ENCODE peak calls at places on chromosomes 1 and 21, in ten cellular contexts. One of them, this sample, is unnamed.

GRCh38 chr21:42841156-42841915 is 38.0 kb downstream of the WDR4 start:
- DNase-seq in prostate gland: no peak
- DNase-seq in body of pancreas: no peak
- DNase-seq in H9: peak
- DNase-seq in AG10803: no peak
- DNase-seq in BJ: no peak
- DNase-seq in brain microvascular endothelial cell: no peak
- DNase-seq in Calu3: no peak
- DNase-seq in foreskin fibroblast: no peak
- DNase-seq in CD8-positive, alpha-beta T cell: no peak
- DNase-seq in this sample: no peak

GRCh38 chr1:236759252-236759859 is 35.7 kb upstream of the MTR start:
- DNase-seq in brain microvascular endothelial cell: peak
- DNase-seq in CD8-positive, alpha-beta T cell: no peak
- DNase-seq in foreskin fibroblast: peak
- DNase-seq in Calu3: peak
- DNase-seq in H9: no peak
- DNase-seq in AG10803: peak
- DNase-seq in prostate gland: no peak
- DNase-seq in BJ: no peak
- DNase-seq in body of pancreas: no peak
- DNase-seq in this sample: no peak

GRCh38 chr1:107138166-107138565 is 2.7 kb upstream of the NTNG1 start:
- DNase-seq in prostate gland: no peak
- DNase-seq in H9: no peak
- DNase-seq in CD8-positive, alpha-beta T cell: no peak
- DNase-seq in AG10803: no peak
- DNase-seq in body of pancreas: no peak
- DNase-seq in Calu3: no peak
- DNase-seq in brain microvascular endothelial cell: no peak
- DNase-seq in foreskin fibroblast: peak
- DNase-seq in BJ: no peak
- DNase-seq in this sample: peak

GRCh38 chr1:111593403-111594127 is 26.0 kb upstream of the RAP1A start:
- DNase-seq in H9: no peak
- DNase-seq in BJ: no peak
- DNase-seq in AG10803: no peak
- DNase-seq in prostate gland: no peak
- DNase-seq in body of pancreas: no peak
- DNase-seq in foreskin fibroblast: no peak
- DNase-seq in CD8-positive, alpha-beta T cell: no peak
- DNase-seq in Calu3: no peak
- DNase-seq in brain microvascular endothelial cell: no peak
- DNase-seq in this sample: peak

GRCh38 chr1:18142471-18142870 is 34.9 kb downstream of the IGSF21 start:
- DNase-seq in AG10803: no peak
- DNase-seq in body of pancreas: no peak
- DNase-seq in BJ: no peak
- DNase-seq in brain microvascular endothelial cell: no peak
- DNase-seq in prostate gland: no peak
- DNase-seq in CD8-positive, alpha-beta T cell: no peak
- DNase-seq in Calu3: no peak
- DNase-seq in H9: no peak
- DNase-seq in foreskin fibroblast: no peak
- DNase-seq in this sample: no peak

GRCh38 chr1:158180741-158181576 is at the start of gene CD1D:
- DNase-seq in H9: peak
- DNase-seq in Calu3: peak
- DNase-seq in brain microvascular endothelial cell: no peak
- DNase-seq in CD8-positive, alpha-beta T cell: no peak
- DNase-seq in body of pancreas: peak
- DNase-seq in BJ: no peak
- DNase-seq in AG10803: no peak
- DNase-seq in foreskin fibroblast: no peak
- DNase-seq in prostate gland: no peak
- DNase-seq in this sample: peak

GRCh38 chr1:37480125-37480466 is 5.7 kb downstream of the ZC3H12A start:
- DNase-seq in prostate gland: no peak
- DNase-seq in Calu3: no peak
- DNase-seq in foreskin fibroblast: no peak
- DNase-seq in H9: no peak
- DNase-seq in BJ: no peak
- DNase-seq in CD8-positive, alpha-beta T cell: no peak
- DNase-seq in body of pancreas: no peak
- DNase-seq in brain microvascular endothelial cell: no peak
- DNase-seq in AG10803: no peak
- DNase-seq in this sample: no peak

GRCh38 chr1:54249798-54250497 is 50.0 kb downstream of the MRPL37 start:
- DNase-seq in AG10803: peak
- DNase-seq in brain microvascular endothelial cell: peak
- DNase-seq in prostate gland: no peak
- DNase-seq in BJ: peak
- DNase-seq in foreskin fibroblast: peak
- DNase-seq in body of pancreas: no peak
- DNase-seq in Calu3: peak
- DNase-seq in CD8-positive, alpha-beta T cell: no peak
- DNase-seq in H9: peak
- DNase-seq in this sample: no peak

GRCh38 chr1:243213045-243213787 is 41.9 kb downstream of the CEP170 start:
- DNase-seq in BJ: peak
- DNase-seq in prostate gland: no peak
- DNase-seq in CD8-positive, alpha-beta T cell: no peak
- DNase-seq in brain microvascular endothelial cell: peak
- DNase-seq in body of pancreas: no peak
- DNase-seq in Calu3: no peak
- DNase-seq in H9: no peak
- DNase-seq in foreskin fibroblast: peak
- DNase-seq in AG10803: peak
- DNase-seq in this sample: peak

GRCh38 chr21:37811711-37812110 is 104.5 kb downstream of the KCNJ6 start:
- DNase-seq in Calu3: no peak
- DNase-seq in prostate gland: no peak
- DNase-seq in BJ: no peak
- DNase-seq in CD8-positive, alpha-beta T cell: no peak
- DNase-seq in foreskin fibroblast: no peak
- DNase-seq in AG10803: peak
- DNase-seq in body of pancreas: no peak
- DNase-seq in brain microvascular endothelial cell: no peak
- DNase-seq in H9: no peak
- DNase-seq in this sample: no peak

GRCh38 chr1:11529330-11529729 is 50.4 kb downstream of the DISP3 start:
- DNase-seq in H9: no peak
- DNase-seq in BJ: no peak
- DNase-seq in foreskin fibroblast: no peak
- DNase-seq in body of pancreas: no peak
- DNase-seq in AG10803: no peak
- DNase-seq in Calu3: no peak
- DNase-seq in CD8-positive, alpha-beta T cell: no peak
- DNase-seq in prostate gland: no peak
- DNase-seq in brain microvascular endothelial cell: no peak
- DNase-seq in this sample: no peak

GRCh38 chr1:20725189-20726106 is 7.1 kb downstream of the SH2D5 start:
- DNase-seq in CD8-positive, alpha-beta T cell: no peak
- DNase-seq in H9: peak
- DNase-seq in Calu3: no peak
- DNase-seq in prostate gland: no peak
- DNase-seq in foreskin fibroblast: peak
- DNase-seq in AG10803: peak
- DNase-seq in body of pancreas: no peak
- DNase-seq in brain microvascular endothelial cell: peak
- DNase-seq in BJ: no peak
- DNase-seq in this sample: peak

GRCh38 chr1:10761503-10762152 is 34.8 kb downstream of the CASZ1 start:
- DNase-seq in AG10803: peak
- DNase-seq in brain microvascular endothelial cell: no peak
- DNase-seq in prostate gland: peak
- DNase-seq in H9: no peak
- DNase-seq in body of pancreas: peak
- DNase-seq in BJ: no peak
- DNase-seq in CD8-positive, alpha-beta T cell: no peak
- DNase-seq in foreskin fibroblast: no peak
- DNase-seq in Calu3: peak
- DNase-seq in this sample: no peak

GRCh38 chr1:113255728-113256347 is 134.5 kb upstream of the MAGI3 start:
- DNase-seq in body of pancreas: peak
- DNase-seq in AG10803: peak
- DNase-seq in BJ: no peak
- DNase-seq in foreskin fibroblast: no peak
- DNase-seq in prostate gland: peak
- DNase-seq in CD8-positive, alpha-beta T cell: no peak
- DNase-seq in brain microvascular endothelial cell: no peak
- DNase-seq in Calu3: peak
- DNase-seq in H9: peak
- DNase-seq in this sample: peak

DNA sequence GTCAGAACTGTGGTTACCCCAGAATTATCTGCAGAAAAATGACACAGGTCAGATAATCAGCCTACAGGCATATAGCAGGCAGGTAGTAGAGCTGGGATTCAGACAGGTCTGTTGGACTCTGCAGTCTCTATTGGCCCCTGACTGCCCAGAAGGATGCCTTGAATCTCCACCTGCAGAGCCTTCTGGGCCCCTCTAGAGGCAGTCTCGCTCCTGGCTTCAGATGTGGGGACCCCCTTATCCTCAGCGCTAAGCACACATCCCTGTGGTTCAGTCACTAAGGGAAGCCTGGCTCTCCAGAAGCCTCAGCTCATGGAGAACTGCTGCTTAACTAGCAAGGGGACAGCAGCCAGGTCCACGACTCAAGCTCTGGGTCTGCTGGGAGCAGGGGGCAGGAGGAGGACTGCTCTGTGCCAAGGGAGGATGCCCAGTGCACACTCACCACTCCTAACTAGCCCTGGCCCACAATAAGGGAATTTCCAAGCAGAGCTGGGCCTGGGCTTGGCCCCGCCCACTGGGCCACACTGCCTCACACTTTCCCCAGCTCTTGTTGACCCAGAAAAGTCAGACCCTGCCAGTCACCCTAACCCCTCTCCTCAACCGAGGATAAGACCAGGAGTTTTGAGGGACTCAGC is 18.9 kb downstream of the SLC9A1 start:
- DNase-seq in prostate gland: no peak
- DNase-seq in Calu3: no peak
- DNase-seq in AG10803: peak
- DNase-seq in body of pancreas: no peak
- DNase-seq in brain microvascular endothelial cell: no peak
- DNase-seq in BJ: no peak
- DNase-seq in foreskin fibroblast: no peak
- DNase-seq in CD8-positive, alpha-beta T cell: no peak
- DNase-seq in H9: peak
- DNase-seq in this sample: no peak
- TF ChIP-seq CTCF in prostate gland: no peak
- TF ChIP-seq CTCF in Calu3: peak
- TF ChIP-seq CTCF in AG10803: no peak
- TF ChIP-seq CTCF in body of pancreas: no peak
- TF ChIP-seq CTCF in brain microvascular endothelial cell: peak
- TF ChIP-seq CTCF in BJ: no peak
- TF ChIP-seq CTCF in foreskin fibroblast: no peak
- TF ChIP-seq CTCF in CD8-positive, alpha-beta T cell: no peak
- TF ChIP-seq CTCF in H9: peak
- TF ChIP-seq CTCF in this sample: no peak

DNA sequence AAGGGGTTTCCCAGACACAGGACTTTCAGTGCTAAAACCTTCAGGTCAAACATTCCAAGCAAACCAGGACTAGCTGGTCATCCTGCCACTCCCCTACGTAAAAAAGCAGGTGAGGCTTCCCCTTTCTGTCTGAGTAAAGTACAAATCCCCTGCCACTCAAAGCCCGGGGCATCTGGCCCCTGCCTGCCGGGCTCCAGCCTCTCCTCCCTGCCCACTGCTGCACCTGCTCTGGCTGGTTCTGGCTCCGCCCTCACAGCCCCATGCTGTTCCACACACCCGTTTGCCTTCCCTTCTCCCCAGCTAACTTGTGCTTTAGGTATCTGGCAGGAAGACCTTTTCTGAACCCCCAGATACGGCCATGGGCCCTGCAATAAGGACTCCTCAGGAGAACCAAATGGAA is 23.3 kb upstream of the S100A7 start:
- DNase-seq in BJ: no peak
- DNase-seq in Calu3: peak
- DNase-seq in AG10803: no peak
- DNase-seq in CD8-positive, alpha-beta T cell: no peak
- DNase-seq in brain microvascular endothelial cell: no peak
- DNase-seq in prostate gland: no peak
- DNase-seq in H9: peak
- DNase-seq in body of pancreas: no peak
- DNase-seq in foreskin fibroblast: no peak
- DNase-seq in this sample: no peak
- TF ChIP-seq CTCF in BJ: no peak
- TF ChIP-seq CTCF in Calu3: no peak
- TF ChIP-seq CTCF in AG10803: no peak
- TF ChIP-seq CTCF in CD8-positive, alpha-beta T cell: no peak
- TF ChIP-seq CTCF in brain microvascular endothelial cell: no peak
- TF ChIP-seq CTCF in prostate gland: no peak
- TF ChIP-seq CTCF in H9: no peak
- TF ChIP-seq CTCF in body of pancreas: no peak
- TF ChIP-seq CTCF in foreskin fibroblast: no peak
- TF ChIP-seq CTCF in this sample: no peak

DNA sequence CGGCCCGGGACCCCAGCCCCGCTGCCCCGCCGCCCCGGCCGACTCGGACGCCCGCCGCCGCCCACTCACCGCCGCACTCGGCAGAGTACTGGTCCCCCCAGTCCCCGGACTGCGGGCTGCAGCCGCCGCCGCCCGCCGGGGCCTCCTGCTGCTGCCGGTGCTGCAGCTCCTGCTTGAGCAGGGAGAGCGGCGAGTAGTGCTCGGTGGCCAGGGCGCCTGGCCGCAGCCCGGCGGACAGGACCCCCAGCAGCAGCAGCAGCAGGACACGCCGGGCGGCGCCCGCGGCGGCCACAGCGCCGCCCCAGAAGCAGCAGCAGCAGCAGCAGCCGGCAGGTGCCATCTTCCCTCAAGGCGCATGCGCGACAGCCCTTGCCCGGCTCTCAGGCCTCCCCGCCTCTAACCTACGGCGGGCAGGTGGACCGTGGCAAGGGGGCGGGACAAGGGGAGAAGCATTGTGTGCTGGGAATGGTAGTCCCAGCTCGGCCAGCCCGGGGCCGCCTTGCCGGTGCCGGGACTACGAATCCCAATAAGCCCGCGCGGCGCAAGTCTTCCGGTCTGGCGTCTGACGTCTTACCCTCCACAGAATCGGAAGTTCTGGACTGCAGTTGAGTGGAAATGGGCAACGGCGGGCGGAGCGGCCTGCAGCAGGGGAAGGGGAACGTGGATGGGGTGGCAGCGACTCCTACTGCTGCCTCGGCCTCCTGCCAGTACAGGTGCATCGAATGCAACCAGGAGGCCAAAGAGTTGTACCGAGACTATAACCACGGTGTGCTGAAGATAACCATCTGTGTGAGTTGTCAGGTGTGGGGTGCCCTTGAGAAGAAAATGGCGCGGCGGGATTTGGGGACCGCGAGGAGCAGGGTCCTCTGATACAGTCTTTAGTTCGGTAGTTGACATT is at the start of the genes ARV1 and TTC13:
- DNase-seq in H9: peak
- DNase-seq in Calu3: peak
- DNase-seq in prostate gland: peak
- DNase-seq in AG10803: peak
- DNase-seq in BJ: peak
- DNase-seq in CD8-positive, alpha-beta T cell: peak
- DNase-seq in foreskin fibroblast: peak
- DNase-seq in body of pancreas: peak
- DNase-seq in brain microvascular endothelial cell: peak
- DNase-seq in this sample: peak
- TF ChIP-seq CTCF in H9: peak
- TF ChIP-seq CTCF in Calu3: peak
- TF ChIP-seq CTCF in prostate gland: peak
- TF ChIP-seq CTCF in AG10803: no peak
- TF ChIP-seq CTCF in BJ: peak
- TF ChIP-seq CTCF in CD8-positive, alpha-beta T cell: peak
- TF ChIP-seq CTCF in foreskin fibroblast: no peak
- TF ChIP-seq CTCF in body of pancreas: no peak
- TF ChIP-seq CTCF in brain microvascular endothelial cell: peak
- TF ChIP-seq CTCF in this sample: peak

GRCh38 chr1:204828352-204828850 is 42.3 kb upstream of the NFASC start:
- DNase-seq in foreskin fibroblast: peak
- DNase-seq in body of pancreas: peak
- DNase-seq in H9: peak
- DNase-seq in AG10803: peak
- DNase-seq in CD8-positive, alpha-beta T cell: no peak
- DNase-seq in Calu3: peak
- DNase-seq in BJ: no peak
- DNase-seq in brain microvascular endothelial cell: peak
- DNase-seq in prostate gland: no peak
- DNase-seq in this sample: no peak
- TF ChIP-seq CTCF in foreskin fibroblast: no peak
- TF ChIP-seq CTCF in body of pancreas: no peak
- TF ChIP-seq CTCF in H9: peak
- TF ChIP-seq CTCF in AG10803: peak
- TF ChIP-seq CTCF in CD8-positive, alpha-beta T cell: no peak
- TF ChIP-seq CTCF in Calu3: no peak
- TF ChIP-seq CTCF in BJ: peak
- TF ChIP-seq CTCF in brain microvascular endothelial cell: no peak
- TF ChIP-seq CTCF in prostate gland: no peak
- TF ChIP-seq CTCF in this sample: peak

This sample was measured in foreskin keratinocyte.